ENCODE peak calls at places on chromosome 21, in six cellular contexts. One of them, this sample, is unnamed.

GRCh38 chr21:44711327-44712202 is at the start of gene TSPEAR:
- DNase-seq in H9: peak; percentile 47
- DNase-seq in IMR-90: no peak
- DNase-seq in trophoblast cell: peak; percentile 6
- DNase-seq in mesenchymal stem cell: no peak
- DNase-seq in mesendoderm: peak; percentile 76
- DNase-seq in this sample: no peak

GRCh38 chr21:14766241-14766640 is 220.1 kb upstream of the SAMSN1 start:
- DNase-seq in trophoblast cell: no peak
- DNase-seq in mesendoderm: peak; percentile 70
- DNase-seq in H9: peak; percentile 44
- DNase-seq in IMR-90: no peak
- DNase-seq in mesenchymal stem cell: no peak
- DNase-seq in this sample: no peak

GRCh38 chr21:45516671-45517151 is 25.5 kb downstream of the SLC19A1 start:
- DNase-seq in H9: no peak
- DNase-seq in mesendoderm: no peak
- DNase-seq in trophoblast cell: no peak
- DNase-seq in IMR-90: no peak
- DNase-seq in mesenchymal stem cell: no peak
- DNase-seq in this sample: no peak

GRCh38 chr21:43961382-43961909 is 50.7 kb upstream of the TRAPPC10 start:
- DNase-seq in trophoblast cell: no peak
- DNase-seq in IMR-90: no peak
- DNase-seq in mesenchymal stem cell: no peak
- DNase-seq in H9: no peak
- DNase-seq in mesendoderm: no peak
- DNase-seq in this sample: no peak

GRCh38 chr21:45295576-45296365 is 8.1 kb upstream of the POFUT2 start:
- DNase-seq in trophoblast cell: peak; percentile 12
- DNase-seq in IMR-90: peak; percentile 91
- DNase-seq in mesendoderm: no peak
- DNase-seq in mesenchymal stem cell: peak; percentile 97
- DNase-seq in H9: no peak
- DNase-seq in this sample: no peak

GRCh38 chr21:39564200-39564599 is 48.5 kb upstream of the B3GALT5 start:
- DNase-seq in mesendoderm: no peak
- DNase-seq in H9: no peak
- DNase-seq in IMR-90: no peak
- DNase-seq in trophoblast cell: no peak
- DNase-seq in mesenchymal stem cell: no peak
- DNase-seq in this sample: no peak

GRCh38 chr21:38796426-38796825 is 9.3 kb upstream of the ETS2 start:
- DNase-seq in trophoblast cell: peak; percentile 36
- DNase-seq in mesenchymal stem cell: peak; percentile 63
- DNase-seq in H9: no peak
- DNase-seq in IMR-90: peak; percentile 56
- DNase-seq in mesendoderm: no peak
- DNase-seq in this sample: no peak

GRCh38 chr21:38325216-38325615 is 68.4 kb downstream of the KCNJ15 start:
- DNase-seq in mesendoderm: no peak
- DNase-seq in IMR-90: no peak
- DNase-seq in trophoblast cell: no peak
- DNase-seq in mesenchymal stem cell: no peak
- DNase-seq in H9: no peak
- DNase-seq in this sample: no peak

GRCh38 chr21:44391345-44392091 is 38.1 kb downstream of the TRPM2 start:
- DNase-seq in IMR-90: no peak
- DNase-seq in trophoblast cell: no peak
- DNase-seq in mesendoderm: no peak
- DNase-seq in H9: no peak
- DNase-seq in mesenchymal stem cell: no peak
- DNase-seq in this sample: no peak

GRCh38 chr21:45848805-45849204 is 132.8 kb upstream of the COL6A1 start:
- DNase-seq in mesenchymal stem cell: no peak
- DNase-seq in IMR-90: no peak
- DNase-seq in mesendoderm: no peak
- DNase-seq in trophoblast cell: no peak
- DNase-seq in H9: no peak
- DNase-seq in this sample: no peak

GRCh38 chr21:41133896-41134522 is 34.0 kb upstream of the BACE2 start:
- DNase-seq in mesenchymal stem cell: peak; percentile 3
- DNase-seq in IMR-90: peak; percentile 54
- DNase-seq in mesendoderm: peak; percentile 60
- DNase-seq in H9: no peak
- DNase-seq in trophoblast cell: peak; percentile 63
- DNase-seq in this sample: peak; percentile 20

GRCh38 chr21:44927587-44928461 is 7.1 kb upstream of the ITGB2 start:
- DNase-seq in H9: peak; percentile 57
- DNase-seq in mesendoderm: peak; percentile 86
- DNase-seq in trophoblast cell: peak; percentile 94
- DNase-seq in IMR-90: peak; percentile 56
- DNase-seq in mesenchymal stem cell: peak; percentile 76
- DNase-seq in this sample: no peak

GRCh38 chr21:33948096-33948950 is 32.7 kb upstream of the ATP5PO start:
- DNase-seq in mesenchymal stem cell: peak; percentile 92
- DNase-seq in IMR-90: peak; percentile 30
- DNase-seq in H9: peak; percentile 92
- DNase-seq in mesendoderm: peak; percentile 98
- DNase-seq in trophoblast cell: peak; percentile 1
- DNase-seq in this sample: peak; percentile 78
- H3K4me1 ChIP-seq in mesenchymal stem cell: peaks cover 29% of the 10 kb centered on the region
- H3K4me1 ChIP-seq in IMR-90: peaks cover 19% of the 10 kb centered on the region
- H3K4me1 ChIP-seq in H9: peaks cover 15% of the 10 kb centered on the region
- H3K4me1 ChIP-seq in mesendoderm: peaks cover 10% of the 10 kb centered on the region
- H3K4me1 ChIP-seq in trophoblast cell: peaks cover 16% of the 10 kb centered on the region
- H3K4me1 ChIP-seq in this sample: peaks cover 23% of the 10 kb centered on the region

GRCh38 chr21:42414928-42415769 is 11.4 kb downstream of the UBASH3A start:
- DNase-seq in mesendoderm: peak; percentile 21
- DNase-seq in trophoblast cell: peak; percentile 74
- DNase-seq in H9: no peak
- DNase-seq in mesenchymal stem cell: peak; percentile 66
- DNase-seq in IMR-90: peak; percentile 78
- DNase-seq in this sample: no peak
- H4K8ac ChIP-seq in mesendoderm: no peak overlapping the region
- H4K8ac ChIP-seq in trophoblast cell: no peak overlapping the region
- H4K8ac ChIP-seq in H9: no peak overlapping the region
- H4K8ac ChIP-seq in mesenchymal stem cell: no peak overlapping the region
- H4K8ac ChIP-seq in IMR-90: no peak overlapping the region
- H4K8ac ChIP-seq in this sample: no peak overlapping the region

DNA sequence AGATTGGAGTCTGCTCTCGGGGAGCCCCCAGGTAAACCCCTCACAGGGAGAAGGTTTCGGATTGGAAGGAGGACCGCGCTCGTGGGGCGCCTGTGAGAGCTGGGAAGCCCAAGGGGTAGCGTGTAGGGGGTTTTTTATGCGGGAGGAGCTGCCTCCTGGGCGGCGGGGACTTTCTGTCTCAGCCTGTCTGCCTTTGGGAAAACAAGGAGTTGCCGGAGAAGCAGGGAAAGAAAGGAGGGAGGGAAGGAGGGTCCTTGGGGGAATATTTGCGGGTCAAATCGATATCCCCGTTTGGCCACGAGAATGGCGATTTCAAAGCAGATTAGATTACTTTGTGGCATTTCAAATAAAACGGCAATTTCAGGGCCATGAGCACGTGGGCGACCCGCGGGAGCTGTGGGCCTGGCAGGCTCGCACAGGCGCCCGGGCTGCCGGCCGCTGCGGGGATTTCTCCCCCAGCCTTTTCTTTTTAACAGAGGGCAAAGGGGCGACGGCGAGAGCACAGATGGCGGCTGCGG is 9.7 kb downstream of the SIM2 start:
- DNase-seq in trophoblast cell: no peak
- DNase-seq in IMR-90: no peak
- DNase-seq in mesenchymal stem cell: no peak
- DNase-seq in H9: no peak
- DNase-seq in mesendoderm: no peak
- DNase-seq in this sample: no peak
- H3K4me1 ChIP-seq in trophoblast cell: no peaks in the 10 kb centered on the region
- H3K4me1 ChIP-seq in IMR-90: no peaks in the 10 kb centered on the region
- H3K4me1 ChIP-seq in mesenchymal stem cell: peaks cover 49% of the 10 kb centered on the region
- H3K4me1 ChIP-seq in H9: peaks cover 2% of the 10 kb centered on the region
- H3K4me1 ChIP-seq in mesendoderm: no peaks in the 10 kb centered on the region
- H3K4me1 ChIP-seq in this sample: peaks cover 12% of the 10 kb centered on the region

DNA sequence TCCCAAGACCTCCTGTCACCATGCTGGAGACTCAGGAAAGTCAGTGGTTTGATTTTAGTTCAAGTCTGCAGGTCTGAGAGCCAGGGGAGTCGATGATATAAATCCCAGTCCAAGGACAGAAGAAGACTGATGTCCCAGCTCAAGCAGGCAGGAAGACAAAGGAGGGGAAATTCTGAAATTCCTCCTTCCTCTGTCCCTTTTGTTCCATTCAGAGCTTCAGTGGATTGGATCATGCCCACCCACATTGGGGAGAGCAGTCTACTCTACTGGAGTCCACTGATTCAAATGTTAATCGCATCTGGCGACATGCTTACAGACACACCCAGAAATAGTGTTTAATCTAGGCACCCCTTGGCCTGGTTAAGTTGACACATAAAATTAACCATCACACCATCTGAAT is 7.2 kb upstream of the ADAMTS1 start:
- DNase-seq in H9: no peak
- DNase-seq in trophoblast cell: no peak
- DNase-seq in mesenchymal stem cell: no peak
- DNase-seq in IMR-90: no peak
- DNase-seq in mesendoderm: no peak
- DNase-seq in this sample: no peak
- H4K8ac ChIP-seq in H9: no peak overlapping the region
- H4K8ac ChIP-seq in trophoblast cell: no peak overlapping the region
- H4K8ac ChIP-seq in mesenchymal stem cell: no peak overlapping the region
- H4K8ac ChIP-seq in IMR-90: peak overlapping the region; percentile 32
- H4K8ac ChIP-seq in mesendoderm: no peak overlapping the region
- H4K8ac ChIP-seq in this sample: no peak overlapping the region

GRCh38 chr21:31713115-31713514 is 18.8 kb downstream of the SCAF4 start:
- DNase-seq in mesendoderm: no peak
- DNase-seq in trophoblast cell: no peak
- DNase-seq in IMR-90: no peak
- DNase-seq in mesenchymal stem cell: no peak
- DNase-seq in H9: no peak
- DNase-seq in this sample: no peak
- H3K4me1 ChIP-seq in mesendoderm: peaks cover 5% of the 10 kb centered on the region
- H3K4me1 ChIP-seq in trophoblast cell: no peaks in the 10 kb centered on the region
- H3K4me1 ChIP-seq in IMR-90: peaks cover 12% of the 10 kb centered on the region
- H3K4me1 ChIP-seq in mesenchymal stem cell: no peaks in the 10 kb centered on the region
- H3K4me1 ChIP-seq in H9: no peaks in the 10 kb centered on the region
- H3K4me1 ChIP-seq in this sample: peaks cover 6% of the 10 kb centered on the region

GRCh38 chr21:21851657-21852056 is 853.4 kb downstream of the NCAM2 start:
- DNase-seq in mesenchymal stem cell: no peak
- DNase-seq in IMR-90: peak; percentile 13
- DNase-seq in trophoblast cell: no peak
- DNase-seq in H9: no peak
- DNase-seq in mesendoderm: no peak
- DNase-seq in this sample: no peak
- H4K8ac ChIP-seq in mesenchymal stem cell: no peak overlapping the region
- H4K8ac ChIP-seq in IMR-90: no peak overlapping the region
- H4K8ac ChIP-seq in trophoblast cell: no peak overlapping the region
- H4K8ac ChIP-seq in H9: no peak overlapping the region
- H4K8ac ChIP-seq in mesendoderm: no peak overlapping the region
- H4K8ac ChIP-seq in this sample: no peak overlapping the region

DNA sequence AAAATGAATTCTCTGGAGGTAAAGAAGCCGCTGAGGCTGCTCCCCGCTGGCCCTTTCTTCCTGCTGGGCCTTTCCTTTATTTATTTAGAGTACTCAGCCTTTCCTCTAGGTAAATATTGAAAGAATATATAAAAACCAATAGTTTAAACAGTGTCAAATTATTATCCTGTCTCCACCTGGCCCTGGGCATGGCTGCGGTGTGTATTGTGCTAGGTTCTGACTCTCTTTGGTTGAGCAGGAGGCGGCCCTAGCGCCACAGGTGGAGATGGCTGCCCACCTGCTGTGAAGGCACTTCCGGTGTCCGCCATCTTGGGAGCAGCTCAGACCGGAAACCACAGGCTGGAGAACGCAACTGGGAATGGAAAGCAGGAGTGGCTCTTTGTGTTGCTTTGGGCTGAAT is 29.0 kb upstream of the CLDN14 start:
- DNase-seq in trophoblast cell: no peak
- DNase-seq in H9: no peak
- DNase-seq in IMR-90: no peak
- DNase-seq in mesendoderm: no peak
- DNase-seq in mesenchymal stem cell: no peak
- DNase-seq in this sample: no peak
- H3K4me1 ChIP-seq in trophoblast cell: peaks cover 21% of the 10 kb centered on the region
- H3K4me1 ChIP-seq in H9: no peaks in the 10 kb centered on the region
- H3K4me1 ChIP-seq in IMR-90: no peaks in the 10 kb centered on the region
- H3K4me1 ChIP-seq in mesendoderm: no peaks in the 10 kb centered on the region
- H3K4me1 ChIP-seq in mesenchymal stem cell: no peaks in the 10 kb centered on the region
- H3K4me1 ChIP-seq in this sample: no peaks in the 10 kb centered on the region

GRCh38 chr21:33588485-33589335 is at the start of gene DONSON:
- DNase-seq in mesendoderm: peak; percentile 88
- DNase-seq in trophoblast cell: peak; percentile 98
- DNase-seq in IMR-90: peak; percentile 73
- DNase-seq in H9: peak; percentile 92
- DNase-seq in mesenchymal stem cell: peak; percentile 82
- DNase-seq in this sample: peak; percentile 90
- H4K8ac ChIP-seq in mesendoderm: peak within 1 kb of the TSS; percentile 81
- H4K8ac ChIP-seq in trophoblast cell: peak within 1 kb of the TSS; percentile 97
- H4K8ac ChIP-seq in IMR-90: peak within 1 kb of the TSS; percentile 82
- H4K8ac ChIP-seq in H9: no peak within 1 kb of the TSS
- H4K8ac ChIP-seq in mesenchymal stem cell: peak within 1 kb of the TSS; percentile 50
- H4K8ac ChIP-seq in this sample: peak within 1 kb of the TSS; percentile 65

DNA sequence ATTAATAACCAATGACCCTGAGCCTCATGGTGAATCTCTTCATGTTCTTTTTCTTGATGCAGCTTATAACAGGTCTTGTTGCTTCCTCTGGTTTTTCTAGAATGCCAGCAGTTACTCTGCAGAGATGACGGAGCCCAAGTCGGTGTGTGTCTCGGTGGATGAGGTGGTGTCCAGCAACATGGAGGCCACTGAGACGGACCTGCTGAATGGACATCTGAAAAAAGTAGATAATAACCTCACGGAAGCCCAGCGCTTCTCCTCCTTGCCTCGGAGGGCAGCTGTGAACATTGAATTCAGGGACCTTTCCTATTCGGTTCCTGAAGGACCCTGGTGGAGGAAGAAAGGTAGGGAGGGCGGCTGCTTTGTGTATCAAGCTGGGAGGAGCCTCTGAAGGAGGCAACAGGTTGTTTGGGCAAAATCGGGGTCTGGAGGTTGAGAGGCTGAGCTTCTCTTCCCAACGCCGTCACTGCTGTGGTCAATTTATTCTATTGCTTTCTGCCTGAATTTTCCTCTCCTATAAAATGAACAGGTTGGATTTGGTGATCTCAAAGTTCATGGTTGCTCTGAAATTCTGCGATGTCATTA is 6.7 kb downstream of the ABCG1 start:
- DNase-seq in mesendoderm: no peak
- DNase-seq in trophoblast cell: no peak
- DNase-seq in mesenchymal stem cell: no peak
- DNase-seq in H9: no peak
- DNase-seq in IMR-90: no peak
- DNase-seq in this sample: no peak
- H3K4me1 ChIP-seq in mesendoderm: no peaks in the 10 kb centered on the region
- H3K4me1 ChIP-seq in trophoblast cell: no peaks in the 10 kb centered on the region
- H3K4me1 ChIP-seq in mesenchymal stem cell: peaks cover 5% of the 10 kb centered on the region
- H3K4me1 ChIP-seq in H9: no peaks in the 10 kb centered on the region
- H3K4me1 ChIP-seq in IMR-90: peaks cover 23% of the 10 kb centered on the region
- H3K4me1 ChIP-seq in this sample: peaks cover 11% of the 10 kb centered on the region

DNA sequence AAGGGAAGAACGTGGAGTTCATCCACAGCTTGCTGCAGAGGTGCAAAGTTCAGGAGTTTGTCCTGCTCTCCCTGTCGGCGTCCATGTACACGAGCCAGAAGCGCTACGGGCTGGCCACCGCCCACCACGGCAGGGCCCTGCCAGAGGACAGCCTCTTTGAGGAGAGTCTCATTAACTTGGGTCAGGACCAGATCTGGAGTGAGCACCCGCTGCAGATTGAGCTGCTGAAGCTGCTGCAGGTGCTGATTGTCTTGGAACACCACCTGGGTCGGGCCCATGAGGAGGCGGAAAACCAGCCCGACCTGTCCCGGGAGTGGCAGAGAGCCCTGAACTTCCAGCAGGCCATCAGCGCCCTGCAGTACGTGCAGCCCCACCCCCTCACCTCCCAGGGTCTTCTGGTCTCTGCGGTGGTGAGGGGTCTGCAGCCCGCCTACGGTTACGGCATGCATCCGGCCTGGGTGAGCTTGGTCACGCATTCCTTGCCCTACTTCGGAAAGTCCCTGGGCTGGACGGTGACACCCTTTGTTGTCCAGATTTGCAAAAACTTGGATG is 73.8 kb upstream of the MORC3 start:
- DNase-seq in trophoblast cell: peak; percentile 53
- DNase-seq in mesendoderm: no peak
- DNase-seq in mesenchymal stem cell: no peak
- DNase-seq in H9: peak; percentile 34
- DNase-seq in IMR-90: no peak
- DNase-seq in this sample: no peak
- H4K8ac ChIP-seq in trophoblast cell: peak overlapping the region; percentile 43
- H4K8ac ChIP-seq in mesendoderm: no peak overlapping the region
- H4K8ac ChIP-seq in mesenchymal stem cell: no peak overlapping the region
- H4K8ac ChIP-seq in H9: no peak overlapping the region
- H4K8ac ChIP-seq in IMR-90: no peak overlapping the region
- H4K8ac ChIP-seq in this sample: no peak overlapping the region

This sample was measured in neuronal stem cell.